ENCODE peak calls at places on chromosomes 5 and 9, in six cellular contexts. One of them, this sample, is unnamed.

GRCh38 chr5:136064510-136064909 is 35.7 kb downstream of the TGFBI start:
- DNase-seq in HL-60: no peak
- DNase-seq in activated naive CD4-positive, alpha-beta T cell treated with anti-CD3 and anti-CD28 coated beads, Interleukin-2, amount 50 U/mL, for 72 hours: no peak
- DNase-seq in CD4-positive, alpha-beta T cell: no peak
- DNase-seq in T follicular helper cell: no peak
- DNase-seq in stimulated activated naive CD8-positive, alpha-beta T cell treated with anti-CD3 and anti-CD28 coated beads, Interleukin-15, amount 100 ng/mL, for 72 hours: no peak
- DNase-seq in this sample: no peak

GRCh38 chr9:134768332-134769083 is 112.1 kb upstream of the FCN2 start:
- DNase-seq in HL-60: no peak
- DNase-seq in activated naive CD4-positive, alpha-beta T cell treated with anti-CD3 and anti-CD28 coated beads, Interleukin-2, amount 50 U/mL, for 72 hours: no peak
- DNase-seq in CD4-positive, alpha-beta T cell: no peak
- DNase-seq in T follicular helper cell: no peak
- DNase-seq in stimulated activated naive CD8-positive, alpha-beta T cell treated with anti-CD3 and anti-CD28 coated beads, Interleukin-15, amount 100 ng/mL, for 72 hours: no peak
- DNase-seq in this sample: no peak

GRCh38 chr9:123615381-123615780 is 259.4 kb downstream of the CRB2 start:
- DNase-seq in HL-60: peak; percentile 4
- DNase-seq in activated naive CD4-positive, alpha-beta T cell treated with anti-CD3 and anti-CD28 coated beads, Interleukin-2, amount 50 U/mL, for 72 hours: no peak
- DNase-seq in CD4-positive, alpha-beta T cell: no peak
- DNase-seq in T follicular helper cell: no peak
- DNase-seq in stimulated activated naive CD8-positive, alpha-beta T cell treated with anti-CD3 and anti-CD28 coated beads, Interleukin-15, amount 100 ng/mL, for 72 hours: no peak
- DNase-seq in this sample: no peak

GRCh38 chr9:127083133-127083532 is 39.3 kb downstream of the ANGPTL2 start:
- DNase-seq in HL-60: no peak
- DNase-seq in activated naive CD4-positive, alpha-beta T cell treated with anti-CD3 and anti-CD28 coated beads, Interleukin-2, amount 50 U/mL, for 72 hours: no peak
- DNase-seq in CD4-positive, alpha-beta T cell: no peak
- DNase-seq in T follicular helper cell: no peak
- DNase-seq in stimulated activated naive CD8-positive, alpha-beta T cell treated with anti-CD3 and anti-CD28 coated beads, Interleukin-15, amount 100 ng/mL, for 72 hours: no peak
- DNase-seq in this sample: no peak

GRCh38 chr5:83428890-83429289 is 42.7 kb upstream of the VCAN start:
- DNase-seq in HL-60: no peak
- DNase-seq in activated naive CD4-positive, alpha-beta T cell treated with anti-CD3 and anti-CD28 coated beads, Interleukin-2, amount 50 U/mL, for 72 hours: no peak
- DNase-seq in CD4-positive, alpha-beta T cell: no peak
- DNase-seq in T follicular helper cell: no peak
- DNase-seq in stimulated activated naive CD8-positive, alpha-beta T cell treated with anti-CD3 and anti-CD28 coated beads, Interleukin-15, amount 100 ng/mL, for 72 hours: no peak
- DNase-seq in this sample: no peak

GRCh38 chr9:83681490-83681889 is 26.3 kb downstream of the UBQLN1 start:
- DNase-seq in HL-60: no peak
- DNase-seq in activated naive CD4-positive, alpha-beta T cell treated with anti-CD3 and anti-CD28 coated beads, Interleukin-2, amount 50 U/mL, for 72 hours: no peak
- DNase-seq in CD4-positive, alpha-beta T cell: no peak
- DNase-seq in T follicular helper cell: no peak
- DNase-seq in stimulated activated naive CD8-positive, alpha-beta T cell treated with anti-CD3 and anti-CD28 coated beads, Interleukin-15, amount 100 ng/mL, for 72 hours: no peak
- DNase-seq in this sample: no peak

GRCh38 chr5:143771229-143772001 is 40.5 kb upstream of the HMHB1 start:
- DNase-seq in HL-60: no peak
- DNase-seq in activated naive CD4-positive, alpha-beta T cell treated with anti-CD3 and anti-CD28 coated beads, Interleukin-2, amount 50 U/mL, for 72 hours: no peak
- DNase-seq in CD4-positive, alpha-beta T cell: no peak
- DNase-seq in T follicular helper cell: no peak
- DNase-seq in stimulated activated naive CD8-positive, alpha-beta T cell treated with anti-CD3 and anti-CD28 coated beads, Interleukin-15, amount 100 ng/mL, for 72 hours: no peak
- DNase-seq in this sample: no peak

GRCh38 chr9:129316281-129317030 is 138.4 kb upstream of the IER5L start:
- DNase-seq in HL-60: no peak
- DNase-seq in activated naive CD4-positive, alpha-beta T cell treated with anti-CD3 and anti-CD28 coated beads, Interleukin-2, amount 50 U/mL, for 72 hours: peak; percentile 45
- DNase-seq in CD4-positive, alpha-beta T cell: no peak
- DNase-seq in T follicular helper cell: no peak
- DNase-seq in stimulated activated naive CD8-positive, alpha-beta T cell treated with anti-CD3 and anti-CD28 coated beads, Interleukin-15, amount 100 ng/mL, for 72 hours: peak; percentile 6
- DNase-seq in this sample: no peak

GRCh38 chr5:169197343-169197742 is 103.6 kb downstream of the SLIT3 start:
- DNase-seq in HL-60: no peak
- DNase-seq in activated naive CD4-positive, alpha-beta T cell treated with anti-CD3 and anti-CD28 coated beads, Interleukin-2, amount 50 U/mL, for 72 hours: no peak
- DNase-seq in CD4-positive, alpha-beta T cell: no peak
- DNase-seq in T follicular helper cell: no peak
- DNase-seq in stimulated activated naive CD8-positive, alpha-beta T cell treated with anti-CD3 and anti-CD28 coated beads, Interleukin-15, amount 100 ng/mL, for 72 hours: no peak
- DNase-seq in this sample: no peak

GRCh38 chr5:116872986-116873385 is 298.4 kb upstream of the SEMA6A start:
- DNase-seq in HL-60: no peak
- DNase-seq in activated naive CD4-positive, alpha-beta T cell treated with anti-CD3 and anti-CD28 coated beads, Interleukin-2, amount 50 U/mL, for 72 hours: no peak
- DNase-seq in CD4-positive, alpha-beta T cell: no peak
- DNase-seq in T follicular helper cell: no peak
- DNase-seq in stimulated activated naive CD8-positive, alpha-beta T cell treated with anti-CD3 and anti-CD28 coated beads, Interleukin-15, amount 100 ng/mL, for 72 hours: no peak
- DNase-seq in this sample: no peak

GRCh38 chr5:143311955-143312354 is 91.5 kb downstream of the NR3C1 start:
- DNase-seq in HL-60: no peak
- DNase-seq in activated naive CD4-positive, alpha-beta T cell treated with anti-CD3 and anti-CD28 coated beads, Interleukin-2, amount 50 U/mL, for 72 hours: no peak
- DNase-seq in CD4-positive, alpha-beta T cell: no peak
- DNase-seq in T follicular helper cell: no peak
- DNase-seq in stimulated activated naive CD8-positive, alpha-beta T cell treated with anti-CD3 and anti-CD28 coated beads, Interleukin-15, amount 100 ng/mL, for 72 hours: no peak
- DNase-seq in this sample: no peak

GRCh38 chr9:130128251-130128650 is 44.0 kb upstream of the NCS1 start:
- DNase-seq in HL-60: peak; percentile 78
- DNase-seq in activated naive CD4-positive, alpha-beta T cell treated with anti-CD3 and anti-CD28 coated beads, Interleukin-2, amount 50 U/mL, for 72 hours: peak; percentile 80
- DNase-seq in CD4-positive, alpha-beta T cell: peak; percentile 60
- DNase-seq in T follicular helper cell: peak; percentile 65
- DNase-seq in stimulated activated naive CD8-positive, alpha-beta T cell treated with anti-CD3 and anti-CD28 coated beads, Interleukin-15, amount 100 ng/mL, for 72 hours: peak; percentile 83
- DNase-seq in this sample: no peak

GRCh38 chr9:120348951-120349429 is 231.0 kb downstream of the CDK5RAP2 start:
- DNase-seq in HL-60: peak; percentile 17
- DNase-seq in activated naive CD4-positive, alpha-beta T cell treated with anti-CD3 and anti-CD28 coated beads, Interleukin-2, amount 50 U/mL, for 72 hours: no peak
- DNase-seq in CD4-positive, alpha-beta T cell: no peak
- DNase-seq in T follicular helper cell: no peak
- DNase-seq in stimulated activated naive CD8-positive, alpha-beta T cell treated with anti-CD3 and anti-CD28 coated beads, Interleukin-15, amount 100 ng/mL, for 72 hours: no peak
- DNase-seq in this sample: peak; percentile 60

GRCh38 chr9:70021026-70021571 is 22.5 kb upstream of the MAMDC2 start:
- DNase-seq in HL-60: no peak
- DNase-seq in activated naive CD4-positive, alpha-beta T cell treated with anti-CD3 and anti-CD28 coated beads, Interleukin-2, amount 50 U/mL, for 72 hours: no peak
- DNase-seq in CD4-positive, alpha-beta T cell: no peak
- DNase-seq in T follicular helper cell: no peak
- DNase-seq in stimulated activated naive CD8-positive, alpha-beta T cell treated with anti-CD3 and anti-CD28 coated beads, Interleukin-15, amount 100 ng/mL, for 72 hours: no peak
- DNase-seq in this sample: no peak

GRCh38 chr5:149210968-149211495 is 60.6 kb upstream of the AFAP1L1 start:
- DNase-seq in HL-60: no peak
- DNase-seq in activated naive CD4-positive, alpha-beta T cell treated with anti-CD3 and anti-CD28 coated beads, Interleukin-2, amount 50 U/mL, for 72 hours: no peak
- DNase-seq in CD4-positive, alpha-beta T cell: no peak
- DNase-seq in T follicular helper cell: no peak
- DNase-seq in stimulated activated naive CD8-positive, alpha-beta T cell treated with anti-CD3 and anti-CD28 coated beads, Interleukin-15, amount 100 ng/mL, for 72 hours: no peak
- DNase-seq in this sample: no peak

GRCh38 chr9:129597355-129598088 is 23.4 kb downstream of the C9orf50 start:
- DNase-seq in HL-60: no peak
- DNase-seq in activated naive CD4-positive, alpha-beta T cell treated with anti-CD3 and anti-CD28 coated beads, Interleukin-2, amount 50 U/mL, for 72 hours: peak; percentile 79
- DNase-seq in CD4-positive, alpha-beta T cell: no peak
- DNase-seq in T follicular helper cell: no peak
- DNase-seq in stimulated activated naive CD8-positive, alpha-beta T cell treated with anti-CD3 and anti-CD28 coated beads, Interleukin-15, amount 100 ng/mL, for 72 hours: peak; percentile 52
- DNase-seq in this sample: no peak

GRCh38 chr5:34687269-34688011 is 31.3 kb downstream of the RAI14 start:
- DNase-seq in HL-60: no peak
- DNase-seq in activated naive CD4-positive, alpha-beta T cell treated with anti-CD3 and anti-CD28 coated beads, Interleukin-2, amount 50 U/mL, for 72 hours: no peak
- DNase-seq in CD4-positive, alpha-beta T cell: no peak
- DNase-seq in T follicular helper cell: no peak
- DNase-seq in stimulated activated naive CD8-positive, alpha-beta T cell treated with anti-CD3 and anti-CD28 coated beads, Interleukin-15, amount 100 ng/mL, for 72 hours: no peak
- DNase-seq in this sample: no peak

GRCh38 chr9:11735391-11735790 is 957.8 kb upstream of the TYRP1 start:
- DNase-seq in HL-60: no peak
- DNase-seq in activated naive CD4-positive, alpha-beta T cell treated with anti-CD3 and anti-CD28 coated beads, Interleukin-2, amount 50 U/mL, for 72 hours: no peak
- DNase-seq in CD4-positive, alpha-beta T cell: no peak
- DNase-seq in T follicular helper cell: no peak
- DNase-seq in stimulated activated naive CD8-positive, alpha-beta T cell treated with anti-CD3 and anti-CD28 coated beads, Interleukin-15, amount 100 ng/mL, for 72 hours: no peak
- DNase-seq in this sample: no peak

GRCh38 chr9:40884072-40884901 is 244.2 kb downstream of the FOXD4L6 start:
- DNase-seq in HL-60: no peak
- DNase-seq in activated naive CD4-positive, alpha-beta T cell treated with anti-CD3 and anti-CD28 coated beads, Interleukin-2, amount 50 U/mL, for 72 hours: no peak
- DNase-seq in CD4-positive, alpha-beta T cell: no peak
- DNase-seq in T follicular helper cell: no peak
- DNase-seq in stimulated activated naive CD8-positive, alpha-beta T cell treated with anti-CD3 and anti-CD28 coated beads, Interleukin-15, amount 100 ng/mL, for 72 hours: no peak
- DNase-seq in this sample: no peak

GRCh38 chr9:135247174-135247930 is 159.9 kb downstream of the OLFM1 start:
- DNase-seq in HL-60: no peak
- DNase-seq in activated naive CD4-positive, alpha-beta T cell treated with anti-CD3 and anti-CD28 coated beads, Interleukin-2, amount 50 U/mL, for 72 hours: no peak
- DNase-seq in CD4-positive, alpha-beta T cell: no peak
- DNase-seq in T follicular helper cell: no peak
- DNase-seq in stimulated activated naive CD8-positive, alpha-beta T cell treated with anti-CD3 and anti-CD28 coated beads, Interleukin-15, amount 100 ng/mL, for 72 hours: no peak
- DNase-seq in this sample: no peak

GRCh38 chr5:158207733-158208132 is 348.8 kb upstream of the CLINT1 start:
- DNase-seq in HL-60: no peak
- DNase-seq in activated naive CD4-positive, alpha-beta T cell treated with anti-CD3 and anti-CD28 coated beads, Interleukin-2, amount 50 U/mL, for 72 hours: no peak
- DNase-seq in CD4-positive, alpha-beta T cell: no peak
- DNase-seq in T follicular helper cell: no peak
- DNase-seq in stimulated activated naive CD8-positive, alpha-beta T cell treated with anti-CD3 and anti-CD28 coated beads, Interleukin-15, amount 100 ng/mL, for 72 hours: no peak
- DNase-seq in this sample: no peak

GRCh38 chr9:110623462-110624025 is 44.0 kb upstream of the SVEP1 start:
- DNase-seq in HL-60: peak; percentile 36
- DNase-seq in activated naive CD4-positive, alpha-beta T cell treated with anti-CD3 and anti-CD28 coated beads, Interleukin-2, amount 50 U/mL, for 72 hours: no peak
- DNase-seq in CD4-positive, alpha-beta T cell: no peak
- DNase-seq in T follicular helper cell: no peak
- DNase-seq in stimulated activated naive CD8-positive, alpha-beta T cell treated with anti-CD3 and anti-CD28 coated beads, Interleukin-15, amount 100 ng/mL, for 72 hours: no peak
- DNase-seq in this sample: peak; percentile 39

GRCh38 chr5:94422819-94423218 is 195.6 kb downstream of the KIAA0825 start:
- DNase-seq in HL-60: peak; percentile 9
- DNase-seq in activated naive CD4-positive, alpha-beta T cell treated with anti-CD3 and anti-CD28 coated beads, Interleukin-2, amount 50 U/mL, for 72 hours: no peak
- DNase-seq in CD4-positive, alpha-beta T cell: no peak
- DNase-seq in T follicular helper cell: no peak
- DNase-seq in stimulated activated naive CD8-positive, alpha-beta T cell treated with anti-CD3 and anti-CD28 coated beads, Interleukin-15, amount 100 ng/mL, for 72 hours: no peak
- DNase-seq in this sample: no peak

GRCh38 chr5:55817030-55817429 is 34.1 kb upstream of the IL31RA start:
- DNase-seq in HL-60: no peak
- DNase-seq in activated naive CD4-positive, alpha-beta T cell treated with anti-CD3 and anti-CD28 coated beads, Interleukin-2, amount 50 U/mL, for 72 hours: no peak
- DNase-seq in CD4-positive, alpha-beta T cell: no peak
- DNase-seq in T follicular helper cell: no peak
- DNase-seq in stimulated activated naive CD8-positive, alpha-beta T cell treated with anti-CD3 and anti-CD28 coated beads, Interleukin-15, amount 100 ng/mL, for 72 hours: no peak
- DNase-seq in this sample: no peak

GRCh38 chr5:1884638-1885475 is 2.1 kb upstream of the IRX4 start:
- DNase-seq in HL-60: no peak
- DNase-seq in activated naive CD4-positive, alpha-beta T cell treated with anti-CD3 and anti-CD28 coated beads, Interleukin-2, amount 50 U/mL, for 72 hours: no peak
- DNase-seq in CD4-positive, alpha-beta T cell: no peak
- DNase-seq in T follicular helper cell: no peak
- DNase-seq in stimulated activated naive CD8-positive, alpha-beta T cell treated with anti-CD3 and anti-CD28 coated beads, Interleukin-15, amount 100 ng/mL, for 72 hours: no peak
- DNase-seq in this sample: no peak

GRCh38 chr5:960551-960950 is 48.1 kb upstream of the NKD2 start:
- DNase-seq in HL-60: no peak
- DNase-seq in activated naive CD4-positive, alpha-beta T cell treated with anti-CD3 and anti-CD28 coated beads, Interleukin-2, amount 50 U/mL, for 72 hours: peak; percentile 58
- DNase-seq in CD4-positive, alpha-beta T cell: no peak
- DNase-seq in T follicular helper cell: no peak
- DNase-seq in stimulated activated naive CD8-positive, alpha-beta T cell treated with anti-CD3 and anti-CD28 coated beads, Interleukin-15, amount 100 ng/mL, for 72 hours: no peak
- DNase-seq in this sample: no peak

GRCh38 chr9:117957267-117957666 is 253.1 kb downstream of the TLR4 start:
- DNase-seq in HL-60: peak; percentile 3
- DNase-seq in activated naive CD4-positive, alpha-beta T cell treated with anti-CD3 and anti-CD28 coated beads, Interleukin-2, amount 50 U/mL, for 72 hours: no peak
- DNase-seq in CD4-positive, alpha-beta T cell: no peak
- DNase-seq in T follicular helper cell: no peak
- DNase-seq in stimulated activated naive CD8-positive, alpha-beta T cell treated with anti-CD3 and anti-CD28 coated beads, Interleukin-15, amount 100 ng/mL, for 72 hours: no peak
- DNase-seq in this sample: peak; percentile 91

GRCh38 chr9:80197661-80198060 is 625.9 kb downstream of the TLE4 start:
- DNase-seq in HL-60: no peak
- DNase-seq in activated naive CD4-positive, alpha-beta T cell treated with anti-CD3 and anti-CD28 coated beads, Interleukin-2, amount 50 U/mL, for 72 hours: no peak
- DNase-seq in CD4-positive, alpha-beta T cell: no peak
- DNase-seq in T follicular helper cell: no peak
- DNase-seq in stimulated activated naive CD8-positive, alpha-beta T cell treated with anti-CD3 and anti-CD28 coated beads, Interleukin-15, amount 100 ng/mL, for 72 hours: no peak
- DNase-seq in this sample: no peak

GRCh38 chr9:14251146-14252071 is 62.5 kb downstream of the NFIB start:
- DNase-seq in HL-60: no peak
- DNase-seq in activated naive CD4-positive, alpha-beta T cell treated with anti-CD3 and anti-CD28 coated beads, Interleukin-2, amount 50 U/mL, for 72 hours: no peak
- DNase-seq in CD4-positive, alpha-beta T cell: no peak
- DNase-seq in T follicular helper cell: no peak
- DNase-seq in stimulated activated naive CD8-positive, alpha-beta T cell treated with anti-CD3 and anti-CD28 coated beads, Interleukin-15, amount 100 ng/mL, for 72 hours: no peak
- DNase-seq in this sample: peak; percentile 75

GRCh38 chr5:10536511-10536910 is 27.4 kb upstream of the ANKRD33B start:
- DNase-seq in HL-60: no peak
- DNase-seq in activated naive CD4-positive, alpha-beta T cell treated with anti-CD3 and anti-CD28 coated beads, Interleukin-2, amount 50 U/mL, for 72 hours: no peak
- DNase-seq in CD4-positive, alpha-beta T cell: no peak
- DNase-seq in T follicular helper cell: no peak
- DNase-seq in stimulated activated naive CD8-positive, alpha-beta T cell treated with anti-CD3 and anti-CD28 coated beads, Interleukin-15, amount 100 ng/mL, for 72 hours: no peak
- DNase-seq in this sample: no peak

GRCh38 chr9:90107021-90107771 is 502.4 kb downstream of the GADD45G start:
- DNase-seq in HL-60: no peak
- DNase-seq in activated naive CD4-positive, alpha-beta T cell treated with anti-CD3 and anti-CD28 coated beads, Interleukin-2, amount 50 U/mL, for 72 hours: no peak
- DNase-seq in CD4-positive, alpha-beta T cell: no peak
- DNase-seq in T follicular helper cell: no peak
- DNase-seq in stimulated activated naive CD8-positive, alpha-beta T cell treated with anti-CD3 and anti-CD28 coated beads, Interleukin-15, amount 100 ng/mL, for 72 hours: no peak
- DNase-seq in this sample: peak; percentile 55

GRCh38 chr9:96646081-96646991 is 8.8 kb downstream of the PRXL2C start:
- DNase-seq in HL-60: peak; percentile 84
- DNase-seq in activated naive CD4-positive, alpha-beta T cell treated with anti-CD3 and anti-CD28 coated beads, Interleukin-2, amount 50 U/mL, for 72 hours: no peak
- DNase-seq in CD4-positive, alpha-beta T cell: no peak
- DNase-seq in T follicular helper cell: no peak
- DNase-seq in stimulated activated naive CD8-positive, alpha-beta T cell treated with anti-CD3 and anti-CD28 coated beads, Interleukin-15, amount 100 ng/mL, for 72 hours: no peak
- DNase-seq in this sample: no peak

GRCh38 chr9:128127990-128128835 is 684 bp upstream of the PTGES2 start:
- DNase-seq in HL-60: peak; percentile 88
- DNase-seq in activated naive CD4-positive, alpha-beta T cell treated with anti-CD3 and anti-CD28 coated beads, Interleukin-2, amount 50 U/mL, for 72 hours: peak; percentile 90
- DNase-seq in CD4-positive, alpha-beta T cell: peak; percentile 69
- DNase-seq in T follicular helper cell: peak; percentile 80
- DNase-seq in stimulated activated naive CD8-positive, alpha-beta T cell treated with anti-CD3 and anti-CD28 coated beads, Interleukin-15, amount 100 ng/mL, for 72 hours: peak; percentile 91
- DNase-seq in this sample: peak; percentile 91

This sample was measured in NCI-H2081.